ENCODE peak calls at places on chromosomes 11 and 22, in nine cellular contexts. W, J, T, S, G, X, Q, F and P are unnamed samples.

GRCh38 chr11:111301004-111301839 is 2.9 kb downstream of the POU2AF3 start:
- DNase-seq in W (no peak), J (no peak), T (no peak), S (no peak), G (no peak), X (peak; percentile 79), Q (no peak), F (no peak), P (no peak)

GRCh38 chr22:24444251-24444650 is 16.9 kb downstream of the ADORA2A start:
- DNase-seq in W (no peak), J (no peak), T (no peak), S (no peak), G (no peak), X (peak; percentile 33), Q (no peak), F (no peak), P (no peak)

GRCh38 chr11:124807660-124808270 is 7.6 kb upstream of the MSANTD2 start:
- DNase-seq in W (no peak), J (no peak), T (no peak), S (no peak), G (no peak), X (no peak), Q (no peak), F (no peak), P (no peak)

GRCh38 chr22:48644108-48644507 is 1183.6 kb downstream of the BRD1 start:
- DNase-seq in W (no peak), J (no peak), T (no peak), S (no peak), G (peak; percentile 89), X (no peak), Q (no peak), F (no peak), P (no peak)

GRCh38 chr11:1513326-1514296 is 27.0 kb upstream of the MOB2 start:
- DNase-seq in W (no peak), J (peak; percentile 12), T (no peak), S (peak; percentile 27), G (no peak), X (no peak), Q (no peak), F (no peak), P (no peak)

GRCh38 chr11:61157743-61158142 is 3.5 kb downstream of the VPS37C start:
- DNase-seq in W (no peak), J (no peak), T (no peak), S (no peak), G (no peak), X (no peak), Q (no peak), F (no peak), P (no peak)

GRCh38 chr22:24181996-24182560 is 791 bp downstream of the SUSD2 start:
- DNase-seq in W (no peak), J (peak; percentile 13), T (no peak), S (peak; percentile 66), G (no peak), X (no peak), Q (no peak), F (no peak), P (no peak)

GRCh38 chr11:130068986-130069683 is 559 bp upstream of the APLP2 start:
- DNase-seq in W (peak; percentile 85), J (peak; percentile 85), T (peak; percentile 93), S (no peak), G (no peak), X (peak; percentile 88), Q (peak; percentile 92), F (no peak), P (peak; percentile 95)

GRCh38 chr11:20388096-20389055 is 860 bp downstream of the PRMT3 start:
- DNase-seq in W (no peak), J (no peak), T (peak; percentile 5), S (no peak), G (peak; percentile 52), X (no peak), Q (no peak), F (no peak), P (peak; percentile 19)

GRCh38 chr11:1884123-1884415 is 7.6 kb downstream of the PRR33 start:
- DNase-seq in W (no peak), J (no peak), T (no peak), S (no peak), G (no peak), X (peak; percentile 39), Q (no peak), F (no peak), P (no peak)

GRCh38 chr11:111539426-111540113 is 950 bp upstream of the LAYN start:
- DNase-seq in W (no peak), J (no peak), T (no peak), S (no peak), G (no peak), X (no peak), Q (no peak), F (no peak), P (no peak)

GRCh38 chr11:64500176-64501013 is 90.6 kb upstream of the SLC22A12 start:
- DNase-seq in W (no peak), J (no peak), T (no peak), S (no peak), G (peak; percentile 97), X (no peak), Q (no peak), F (peak; percentile 20), P (no peak)

GRCh38 chr11:3989251-3989650 is 105.3 kb upstream of the RRM1 start:
- DNase-seq in W (no peak), J (no peak), T (no peak), S (no peak), G (no peak), X (no peak), Q (peak; percentile 20), F (no peak), P (no peak)

GRCh38 chr11:34667810-34668582 is 47.1 kb downstream of the EHF start:
- DNase-seq in W (no peak), J (no peak), T (no peak), S (no peak), G (no peak), X (no peak), Q (no peak), F (no peak), P (no peak)

GRCh38 chr11:126637800-126638175 is 282.3 kb downstream of the ST3GAL4 start:
- DNase-seq in W (no peak), J (no peak), T (peak; percentile 68), S (no peak), G (no peak), X (no peak), Q (peak; percentile 24), F (no peak), P (peak; percentile 89)

GRCh38 chr11:2325719-2326118 is 23.9 kb downstream of the TSPAN32 start:
- DNase-seq in W (peak; percentile 68), J (peak; percentile 50), T (peak; percentile 16), S (no peak), G (no peak), X (peak; percentile 92), Q (peak; percentile 29), F (no peak), P (peak; percentile 32)

GRCh38 chr11:117037952-117038350 is 60.3 kb downstream of the SIK3 start:
- DNase-seq in W (no peak), J (no peak), T (no peak), S (no peak), G (no peak), X (no peak), Q (no peak), F (no peak), P (no peak)
- TF ChIP-seq CTCF in W (no peak), J (no peak), T (no peak), S (no peak), G (no peak), X (no peak), Q (no peak), F (no peak), P (no peak)

GRCh38 chr11:38460429-38460828 is 1862.4 kb upstream of the RAG2 start:
- DNase-seq in W (no peak), J (no peak), T (peak; percentile 62), S (no peak), G (no peak), X (no peak), Q (peak; percentile 62), F (no peak), P (peak; percentile 1)
- H3K4me3 ChIP-seq in W (no peak overlapping the region), J (no peak overlapping the region), T (no peak overlapping the region), S (no peak overlapping the region), G (no peak overlapping the region), X (no peak overlapping the region), Q (no peak overlapping the region), F (no peak overlapping the region), P (no peak overlapping the region)

DNA sequence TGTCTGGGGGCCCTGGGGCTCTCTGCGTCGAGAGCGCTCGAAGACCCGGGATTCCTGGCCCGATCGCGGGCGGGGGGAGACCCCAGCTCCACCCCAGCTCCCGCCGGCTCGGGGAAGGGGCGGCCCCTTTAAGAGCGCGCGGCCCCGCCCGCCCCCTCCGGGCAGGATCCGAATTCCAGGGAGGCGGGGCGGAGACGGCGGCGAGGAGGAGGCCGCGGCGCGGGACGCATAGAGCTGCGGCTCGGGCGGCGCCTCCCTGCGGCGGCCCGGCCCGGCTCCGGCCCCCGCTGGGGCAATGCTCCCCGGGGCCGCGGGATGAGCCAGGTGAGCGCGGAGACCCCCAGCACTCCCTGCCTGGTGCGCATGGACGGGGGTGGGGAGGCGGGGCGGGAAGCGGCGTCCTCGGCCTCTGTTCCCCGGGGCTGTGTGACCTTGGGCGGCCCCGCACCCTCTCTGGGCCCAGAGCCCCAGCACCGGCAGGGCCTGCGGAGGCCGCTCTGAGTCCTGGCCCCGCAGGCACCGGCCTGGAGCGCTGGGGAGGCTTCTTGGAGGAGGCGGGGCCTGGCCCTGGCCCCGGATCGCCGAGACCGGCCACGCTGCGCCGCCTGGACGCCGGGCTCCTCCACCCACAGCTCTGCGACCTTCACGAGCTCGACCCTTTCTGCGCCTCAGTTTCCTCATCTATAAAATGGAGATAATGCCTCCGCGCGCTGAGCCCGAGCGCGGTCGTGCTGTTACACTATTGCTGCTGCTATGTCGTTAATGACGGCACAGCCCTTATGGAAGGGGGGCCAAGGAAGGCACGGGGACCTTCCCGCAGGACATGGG is 594 bp downstream of the GAS2L1 start:
- DNase-seq in W (peak; percentile 88), J (peak; percentile 88), T (peak; percentile 73), S (peak; percentile 86), G (peak; percentile 78), X (peak; percentile 87), Q (peak; percentile 70), F (peak; percentile 88), P (peak; percentile 59)
- TF ChIP-seq CTCF in W (peak; percentile 44), J (no peak), T (no peak), S (no peak), G (no peak), X (no peak), Q (no peak), F (no peak), P (no peak)

DNA sequence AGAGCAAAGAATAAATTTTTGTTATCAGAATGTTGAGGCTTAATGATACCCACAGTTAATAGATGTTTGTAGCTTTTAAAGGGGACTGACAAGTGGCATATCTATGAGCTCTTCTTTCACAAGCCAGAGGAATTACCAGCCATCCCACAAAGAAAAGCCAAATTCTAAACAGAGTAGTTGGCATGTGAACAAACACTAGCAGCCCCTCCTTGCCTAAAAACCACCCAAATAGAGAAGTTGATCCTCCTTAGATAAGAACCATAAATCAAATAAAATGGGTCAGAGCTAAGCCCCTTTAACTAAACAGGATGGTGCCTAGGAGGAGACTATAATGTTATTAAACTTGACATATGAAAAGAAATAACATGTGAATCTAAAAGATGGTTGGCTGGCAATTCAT is 11.4 kb downstream of the LPXN start:
- DNase-seq in W (no peak), J (no peak), T (no peak), S (no peak), G (peak; percentile 48), X (no peak), Q (no peak), F (no peak), P (no peak)
- H3K4me3 ChIP-seq in W (no peak overlapping the region), J (no peak overlapping the region), T (no peak overlapping the region), S (no peak overlapping the region), G (no peak overlapping the region), X (no peak overlapping the region), Q (no peak overlapping the region), F (no peak overlapping the region), P (no peak overlapping the region)

GRCh38 chr22:33917744-33918406 is 2.4 kb downstream of the LARGE1 start:
- DNase-seq in W (no peak), J (no peak), T (no peak), S (no peak), G (peak; percentile 88), X (no peak), Q (peak; percentile 53), F (no peak), P (peak; percentile 17)
- TF ChIP-seq CTCF in W (peak; percentile 48), J (peak; percentile 39), T (no peak), S (peak; percentile 9), G (peak; percentile 52), X (peak; percentile 20), Q (peak; percentile 36), F (no peak), P (peak; percentile 22)